ENCODE peak calls at places on chromosomes 6 and 20, in four cellular contexts. Y is endothelial cell of umbilical vein, J is ACHN, L is PC-3. O is an unnamed sample.

GRCh38 chr6:64589961-64590360 is 954.4 kb downstream of the PHF3 start:
- DNase-seq in Y (no peak), J (no peak), L (no peak), O (no peak)

GRCh38 chr20:40689943-40690835 is 1.2 kb upstream of the MAFB start:
- DNase-seq in Y (peak; percentile 81), J (peak; percentile 70), L (peak; percentile 75), O (peak; percentile 66)

GRCh38 chr6:5516036-5516435 is 254.7 kb downstream of the FARS2 start:
- DNase-seq in Y (no peak), J (no peak), L (no peak), O (no peak)

GRCh38 chr20:43681468-43681942 is 14.6 kb downstream of the MYBL2 start:
- DNase-seq in Y (no peak), J (no peak), L (no peak), O (no peak)

GRCh38 chr20:17825949-17826843 is 126.4 kb downstream of the BANF2 start:
- DNase-seq in Y (no peak), J (no peak), L (peak; percentile 49), O (no peak)

GRCh38 chr20:44725852-44726251 is 10.7 kb downstream of the CCN5 start:
- DNase-seq in Y (no peak), J (no peak), L (no peak), O (no peak)

GRCh38 chr6:131640100-131640499 is 3.0 kb downstream of the ENPP3 start:
- DNase-seq in Y (no peak), J (no peak), L (no peak), O (no peak)

GRCh38 chr6:31871068-31871659 is 7.6 kb downstream of the SLC44A4 start:
- DNase-seq in Y (no peak), J (peak; percentile 56), L (no peak), O (no peak)

GRCh38 chr6:108651781-108652227 is 91.1 kb downstream of the FOXO3 start:
- DNase-seq in Y (no peak), J (no peak), L (peak; percentile 16), O (no peak)

GRCh38 chr6:38259736-38260135 is 380.0 kb downstream of the BTBD9 start:
- DNase-seq in Y (peak; percentile 72), J (no peak), L (peak; percentile 87), O (no peak)